ENCODE peak calls at places on chromosomes 5 and 9, in nine cellular contexts. X is heart left ventricle; E is endothelial cell; Y is AG08395; U is KBM-7; T is head of caudate nucleus; M is activated T-cell treated with anti-CD3 and anti-CD28 coated beads, Interleukin-2, amount 50 U/mL, for 4 hours; J is EH; W is activated naive CD4-positive, alpha-beta T cell. C is an unnamed sample.

GRCh38 chr5:100900142-100900795 is 2.8 kb downstream of the ST8SIA4 start:
- DNase-seq in T (peak; percentile 16), Y (no peak), M (peak; percentile 48), U (no peak), E (peak; percentile 52), W (peak; percentile 13), J (no peak), X (peak; percentile 36), C (no peak)

GRCh38 chr9:99825158-99826046 is 3.7 kb downstream of the NR4A3 start:
- DNase-seq in T (no peak), J (no peak), U (no peak), M (no peak), X (no peak), W (no peak), E (peak; percentile 51), Y (no peak), C (no peak)

GRCh38 chr5:10913846-10914245 is 152.8 kb upstream of the DAP start:
- DNase-seq in T (no peak), E (no peak), M (no peak), U (peak; percentile 67), Y (peak; percentile 72), J (peak; percentile 97), X (no peak), W (no peak), C (peak; percentile 83)

GRCh38 chr5:110354341-110354740 is 372.1 kb downstream of the TMEM232 start:
- DNase-seq in E (no peak), W (no peak), Y (peak; percentile 35), U (no peak), J (no peak), M (no peak), X (no peak), T (peak; percentile 28), C (peak; percentile 72)

GRCh38 chr9:103183569-103184191 is 188.5 kb downstream of the CYLC2 start:
- DNase-seq in X (peak; percentile 6), U (no peak), M (no peak), J (no peak), Y (no peak), E (no peak), W (no peak), T (no peak), C (no peak)

GRCh38 chr5:32506251-32506661 is 61.7 kb upstream of the ZFR start:
- DNase-seq in U (no peak), Y (no peak), M (no peak), E (no peak), W (no peak), X (peak; percentile 16), J (no peak), T (peak; percentile 27), C (peak; percentile 24)

GRCh38 chr9:89797970-89798369 is 193.2 kb downstream of the GADD45G start:
- DNase-seq in E (no peak), U (no peak), Y (no peak), W (no peak), M (no peak), J (no peak), X (no peak), T (no peak), C (no peak)

GRCh38 chr9:72753261-72753893 is 199.5 kb downstream of the ALDH1A1 start:
- DNase-seq in M (no peak), U (no peak), J (peak; percentile 31), Y (peak; percentile 34), W (no peak), T (no peak), E (no peak), X (no peak), C (peak; percentile 11)

GRCh38 chr9:125513634-125514413 is 193.2 kb downstream of the MAPKAP1 start:
- DNase-seq in M (no peak), X (peak; percentile 29), J (peak; percentile 72), W (no peak), T (peak; percentile 72), E (no peak), U (no peak), Y (peak; percentile 60), C (peak; percentile 52)

GRCh38 chr5:153504726-153505125 is 14.3 kb downstream of the GRIA1 start:
- DNase-seq in M (no peak), E (no peak), X (no peak), U (no peak), J (no peak), W (no peak), Y (no peak), T (no peak), C (no peak)

GRCh38 chr9:136403538-136403914 is 3.6 kb upstream of the SNAPC4 start:
- DNase-seq in E (no peak), Y (no peak), M (peak; percentile 72), J (no peak), T (no peak), U (no peak), W (no peak), X (no peak), C (no peak)

GRCh38 chr9:116342071-116342470 is 188.5 kb downstream of the PAPPA start:
- DNase-seq in U (no peak), T (no peak), J (no peak), W (no peak), M (no peak), E (no peak), X (no peak), Y (no peak), C (peak; percentile 47)

GRCh38 chr5:160802567-160802966 is 49.4 kb downstream of the ATP10B start:
- DNase-seq in X (no peak), J (no peak), E (no peak), T (no peak), Y (peak; percentile 22), M (no peak), W (no peak), U (no peak), C (no peak)

GRCh38 chr5:179403426-179404147 is 58.3 kb upstream of the ADAMTS2 start:
- DNase-seq in E (no peak), J (no peak), M (no peak), T (no peak), U (no peak), W (no peak), X (no peak), Y (no peak), C (no peak)

GRCh38 chr5:170865622-170866021 is 3.8 kb downstream of the RANBP17 start:
- DNase-seq in E (no peak), W (no peak), T (no peak), M (no peak), U (no peak), Y (no peak), X (no peak), J (no peak), C (no peak)

GRCh38 chr5:1522601-1523479 is 920 bp downstream of the LPCAT1 start:
- DNase-seq in X (no peak), T (no peak), E (no peak), J (no peak), M (peak; percentile 5), W (no peak), Y (no peak), U (peak; percentile 14), C (no peak)

GRCh38 chr5:67012241-67012640 is 184.4 kb downstream of the CD180 start:
- DNase-seq in W (no peak), X (no peak), T (no peak), E (no peak), U (no peak), J (no peak), M (no peak), Y (no peak), C (no peak)

GRCh38 chr5:157665467-157666085 is 5.8 kb upstream of the C5orf52 start:
- DNase-seq in U (no peak), Y (peak; percentile 79), W (no peak), X (no peak), M (no peak), J (peak; percentile 87), E (no peak), T (no peak), C (peak; percentile 78)

GRCh38 chr9:74551266-74551665 is 54.1 kb downstream of the RORB start:
- DNase-seq in T (no peak), W (no peak), M (no peak), Y (no peak), U (no peak), J (no peak), X (no peak), E (no peak), C (no peak)

GRCh38 chr9:87213948-87214347 is 266.6 kb upstream of the GAS1 start:
- DNase-seq in M (no peak), E (no peak), T (no peak), W (no peak), Y (no peak), J (peak; percentile 59), U (no peak), X (no peak), C (peak; percentile 34)

GRCh38 chr5:154646841-154647759 is 108.1 kb upstream of the LARP1 start:
- DNase-seq in M (peak; percentile 8), W (no peak), U (no peak), E (peak; percentile 14), J (no peak), X (no peak), Y (peak; percentile 16), T (peak; percentile 16), C (peak; percentile 14)

GRCh38 chr5:40797273-40798011 is 732 bp downstream of the PRKAA1 start:
- DNase-seq in E (peak; percentile 75), U (peak; percentile 81), Y (peak; percentile 45), M (peak; percentile 70), X (peak; percentile 77), T (peak; percentile 61), J (peak; percentile 82), W (peak; percentile 62), C (peak; percentile 59)

GRCh38 chr5:113902917-113903681 is 389.6 kb downstream of the YTHDC2 start:
- DNase-seq in W (no peak), Y (no peak), J (no peak), E (no peak), X (no peak), M (no peak), T (no peak), U (no peak), C (no peak)

GRCh38 chr5:73321757-73322452 is 126.7 kb downstream of the FOXD1 start:
- DNase-seq in Y (peak; percentile 93), J (peak; percentile 91), U (no peak), T (no peak), E (no peak), W (no peak), M (no peak), X (no peak), C (peak; percentile 99)

GRCh38 chr9:126499005-126499910 is 114.5 kb upstream of the LMX1B start:
- DNase-seq in X (no peak), J (peak; percentile 46), Y (peak; percentile 69), T (peak; percentile 39), M (peak; percentile 40), E (peak; percentile 64), U (peak; percentile 63), W (peak; percentile 35), C (peak; percentile 11)

GRCh38 chr5:179227578-179228311 is 117.5 kb downstream of the ADAMTS2 start:
- DNase-seq in W (no peak), U (no peak), X (no peak), Y (no peak), J (no peak), T (no peak), E (no peak), M (no peak), C (no peak)

GRCh38 chr9:123217148-123217585 is 51.2 kb downstream of the STRBP start:
- DNase-seq in J (peak; percentile 37), E (no peak), M (no peak), X (no peak), Y (no peak), T (no peak), W (no peak), U (no peak), C (peak; percentile 47)